ENCODE peak calls at places on chromosomes 6 and 20, in eight cellular contexts. Q is brain microvascular endothelial cell; F is IMR-90; V is CD8-positive, alpha-beta T cell; R is lung; T is left ventricle myocardium inferior; Y is mesenchymal stem cell; B is DND-41. C is an unnamed sample.
A peak's percentile ranks its signal among the peaks of the same experiment; 100 is the strongest.

GRCh38 chr20:35404614-35405259 is 7.0 kb downstream of the UQCC1 start:
- DNase-seq in Q (no peak), F (no peak), Y (no peak), V (no peak), T (no peak), B (no peak), R (no peak), C (peak; percentile 19)

GRCh38 chr6:11653028-11653583 is 115.6 kb downstream of the TMEM170B start:
- DNase-seq in Q (peak; percentile 99), B (no peak), R (no peak), V (no peak), F (peak; percentile 97), T (no peak), Y (peak; percentile 94), C (no peak)

GRCh38 chr6:17280552-17281090 is 540 bp upstream of the RBM24 start:
- DNase-seq in Q (peak; percentile 15), Y (peak; percentile 63), R (peak; percentile 30), V (no peak), F (no peak), T (peak; percentile 75), B (no peak), C (no peak)

GRCh38 chr6:44696099-44696498 is 308.6 kb downstream of the CDC5L start:
- DNase-seq in F (peak; percentile 6), Q (peak; percentile 43), R (no peak), T (no peak), B (no peak), V (no peak), Y (no peak), C (no peak)

GRCh38 chr6:70219943-70220613 is 82.8 kb downstream of the COL9A1 start:
- DNase-seq in Q (no peak), R (no peak), F (no peak), Y (no peak), V (no peak), T (no peak), B (no peak), C (no peak)

GRCh38 chr6:36769161-36769675 is 70.0 kb downstream of the CPNE5 start:
- DNase-seq in B (no peak), T (peak; percentile 30), V (no peak), F (peak; percentile 28), R (no peak), Y (peak; percentile 39), Q (no peak), C (no peak)

GRCh38 chr6:83008631-83009030 is 57.0 kb downstream of the UBE3D start:
- DNase-seq in F (no peak), Y (no peak), T (no peak), Q (no peak), R (no peak), B (no peak), V (no peak), C (no peak)

GRCh38 chr6:143522034-143522600 is 10.6 kb upstream of the FUCA2 start:
- DNase-seq in T (no peak), Q (no peak), Y (no peak), R (no peak), B (no peak), V (no peak), F (no peak), C (no peak)

GRCh38 chr6:30768634-30769087 is 24.3 kb upstream of the IER3 start:
- DNase-seq in V (no peak), R (no peak), Q (no peak), Y (no peak), B (no peak), F (no peak), T (no peak), C (no peak)

GRCh38 chr6:29301401-29301800 is at the start of gene OR14J1:
- DNase-seq in F (no peak), Y (no peak), R (no peak), B (no peak), Q (no peak), T (no peak), V (no peak), C (no peak)

GRCh38 chr6:94464018-94464510 is 1044.7 kb upstream of the EPHA7 start:
- DNase-seq in R (no peak), Q (no peak), V (no peak), B (no peak), Y (no peak), F (no peak), T (no peak), C (no peak)

GRCh38 chr6:34657307-34657978 is 39.1 kb downstream of the ILRUN start:
- DNase-seq in B (peak; percentile 59), T (no peak), F (peak; percentile 89), Q (peak; percentile 73), V (no peak), Y (peak; percentile 92), R (peak; percentile 53), C (no peak)

GRCh38 chr6:1592852-1593251 is 16.9 kb upstream of the FOXC1 start:
- DNase-seq in B (no peak), Q (no peak), V (no peak), R (no peak), Y (no peak), F (no peak), T (no peak), C (no peak)
- H3K27me3 ChIP-seq in B (peaks cover 10% of the 10 kb centered on the region), Q (peaks cover 14% of the 10 kb centered on the region), V (peaks cover 10% of the 10 kb centered on the region), R (no peaks in the 10 kb centered on the region), Y (peaks cover 84% of the 10 kb centered on the region), F (peaks cover 28% of the 10 kb centered on the region), T (peaks cover 59% of the 10 kb centered on the region), C (peaks cover 28% of the 10 kb centered on the region)

GRCh38 chr6:67449602-67450001 is 1185.5 kb upstream of the ADGRB3 start:
- DNase-seq in V (no peak), Q (no peak), R (no peak), T (no peak), Y (no peak), F (no peak), B (no peak), C (no peak)
- H3K4me3 ChIP-seq in V (no peak overlapping the region), Q (no peak overlapping the region), R (no peak overlapping the region), T (no peak overlapping the region), Y (no peak overlapping the region), F (no peak overlapping the region), B (no peak overlapping the region), C (no peak overlapping the region)

GRCh38 chr20:53809242-53809641 is 215.6 kb upstream of the ZNF217 start:
- DNase-seq in F (no peak), B (no peak), Y (no peak), T (no peak), Q (no peak), R (no peak), V (no peak), C (no peak)

GRCh38 chr20:53808733-53809132 is 215.1 kb upstream of the ZNF217 start:
- DNase-seq in R (no peak), Y (no peak), T (no peak), F (no peak), V (no peak), Q (no peak), B (no peak), C (no peak)

GRCh38 chr20:53804920-53805894 is 211.6 kb upstream of the ZNF217 start:
- DNase-seq in Y (no peak), R (no peak), V (no peak), Q (no peak), F (no peak), T (no peak), B (no peak), C (no peak)

GRCh38 chr20:53805895-53806384 is 212.3 kb upstream of the ZNF217 start:
- DNase-seq in Y (peak; percentile 67), F (peak; percentile 81), Q (peak; percentile 29), T (no peak), R (no peak), V (no peak), B (no peak), C (no peak)

DNA sequence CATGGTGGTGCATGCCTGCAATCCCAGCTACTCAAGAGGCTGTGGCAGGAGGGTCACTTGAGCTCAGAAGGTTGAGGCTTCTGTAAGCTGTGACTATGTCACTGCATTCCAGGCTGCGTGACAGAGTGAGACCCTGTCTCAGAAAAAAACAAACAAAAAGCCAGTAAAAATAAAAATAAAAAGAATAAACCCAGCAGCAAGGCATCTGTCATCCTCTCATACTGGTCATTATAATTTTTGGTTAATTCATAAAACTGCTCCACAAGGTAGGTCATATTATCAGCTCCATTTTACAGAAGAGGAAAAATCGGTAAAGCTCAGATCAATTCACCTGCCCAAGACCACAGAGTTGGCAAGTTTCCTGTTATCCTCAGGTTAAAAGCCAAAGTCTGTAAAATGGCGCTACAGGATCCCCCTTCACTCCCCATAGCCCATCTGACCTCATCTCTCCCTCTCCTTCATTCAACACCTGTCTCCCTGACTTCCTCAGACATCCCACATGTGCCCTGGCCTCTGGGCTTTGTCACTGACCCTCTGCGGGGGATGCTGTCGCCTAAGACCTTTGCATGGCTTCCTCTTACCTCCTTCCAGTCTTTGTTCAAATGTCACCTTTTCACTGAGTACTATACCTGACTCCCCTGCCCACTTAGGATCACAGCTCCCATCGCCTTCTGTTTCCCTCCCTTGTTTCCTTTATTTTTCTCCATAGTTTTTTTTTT is 213.2 kb upstream of the ZNF217 start:
- DNase-seq in V (no peak), B (no peak), Q (no peak), R (no peak), F (no peak), T (no peak), Y (no peak), C (no peak)
- H3K27ac ChIP-seq in V (no peak overlapping the region), B (no peak overlapping the region), Q (no peak overlapping the region), R (no peak overlapping the region), F (no peak overlapping the region), T (no peak overlapping the region), Y (no peak overlapping the region), C (no peak overlapping the region)

GRCh38 chr20:59404749-59405148 is 104.3 kb downstream of the EDN3 start:
- DNase-seq in R (no peak), F (no peak), Y (no peak), Q (no peak), T (no peak), V (no peak), B (no peak), C (no peak)

GRCh38 chr20:59402697-59403096 is 102.3 kb downstream of the EDN3 start:
- DNase-seq in Y (no peak), R (no peak), B (no peak), F (no peak), Q (no peak), V (no peak), T (no peak), C (no peak)

GRCh38 chr20:59405226-59405815 is 104.9 kb downstream of the EDN3 start:
- DNase-seq in R (no peak), Y (no peak), V (no peak), B (no peak), T (no peak), Q (no peak), F (no peak), C (peak; percentile 6)

GRCh38 chr20:59403261-59403961 is 103.0 kb downstream of the EDN3 start:
- DNase-seq in F (no peak), V (peak; percentile 86), Y (no peak), B (peak; percentile 37), T (peak; percentile 36), Q (peak; percentile 1), R (no peak), C (peak; percentile 76)

GRCh38 chr20:59403962-59404314 is 103.5 kb downstream of the EDN3 start:
- DNase-seq in V (no peak), T (no peak), Q (no peak), Y (no peak), B (no peak), F (no peak), R (no peak), C (no peak)
- H3K27me3 ChIP-seq in V (peaks cover 13% of the 10 kb centered on the region), T (peaks cover 98% of the 10 kb centered on the region), Q (peaks cover 10% of the 10 kb centered on the region), Y (peaks cover 97% of the 10 kb centered on the region), B (peaks cover 42% of the 10 kb centered on the region), F (peaks cover 12% of the 10 kb centered on the region), R (peaks cover 8% of the 10 kb centered on the region), C (peaks cover 5% of the 10 kb centered on the region)

DNA sequence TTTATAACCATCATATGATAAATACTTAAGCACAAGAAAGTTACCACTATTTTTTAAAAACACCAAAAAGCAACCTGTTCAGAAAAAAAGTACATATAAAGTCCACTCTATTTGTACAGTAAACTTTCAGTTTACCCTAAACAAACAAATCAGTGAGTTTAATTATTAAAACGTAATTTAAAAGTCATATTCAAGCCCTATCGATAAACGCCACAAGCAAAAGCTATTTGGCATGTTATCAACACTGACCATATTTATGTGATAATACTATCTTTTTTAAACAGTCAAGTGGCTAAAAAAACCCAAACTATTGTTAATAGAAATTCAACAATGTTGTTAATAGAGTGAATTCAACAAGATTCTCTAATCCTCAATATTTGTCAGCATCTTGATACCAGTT is 1.9 kb downstream of the KATNA1 start:
- DNase-seq in R (no peak), T (no peak), Y (no peak), F (no peak), Q (no peak), V (no peak), B (no peak), C (no peak)
- H3K4me3 ChIP-seq in R (no peak overlapping the region), T (peak overlapping the region; percentile 96), Y (peak overlapping the region; percentile 98), F (peak overlapping the region; percentile 90), Q (no peak overlapping the region), V (no peak overlapping the region), B (peak overlapping the region; percentile 64), C (no peak overlapping the region)

C was measured in CD8-positive, alpha-beta memory T cell.